ENCODE peak calls at places on chromosome X, in five cellular contexts. R, A, F, O and C are unnamed samples.

GRCh38 chrX:53716328-53717088 is 30.0 kb upstream of the HUWE1 start:
- DNase-seq in R (peak; percentile 74), A (no peak), F (no peak), O (no peak), C (no peak)

GRCh38 chrX:17706676-17707075 is 30.6 kb upstream of the SCML1 start:
- DNase-seq in R (peak; percentile 43), A (peak; percentile 47), F (no peak), O (no peak), C (no peak)

GRCh38 chrX:65997978-65998717 is 41.7 kb downstream of the VSIG4 start:
- DNase-seq in R (no peak), A (no peak), F (no peak), O (peak; percentile 10), C (no peak)

GRCh38 chrX:106932492-106932923 is 12.3 kb downstream of the CLDN2 start:
- DNase-seq in R (peak; percentile 23), A (no peak), F (no peak), O (no peak), C (no peak)

GRCh38 chrX:36650622-36651021 is 357.5 kb upstream of the FAM47C start:
- DNase-seq in R (no peak), A (no peak), F (no peak), O (no peak), C (no peak)

GRCh38 chrX:151015684-151016083 is 32.5 kb downstream of the HMGB3 start:
- DNase-seq in R (no peak), A (no peak), F (no peak), O (no peak), C (no peak)

GRCh38 chrX:69189972-69190371 is 24.7 kb upstream of the PJA1 start:
- DNase-seq in R (no peak), A (no peak), F (no peak), O (peak; percentile 1), C (peak; percentile 43)

GRCh38 chrX:68428431-68428830 is 4.9 kb downstream of the OPHN1 start:
- DNase-seq in R (peak; percentile 80), A (no peak), F (no peak), O (no peak), C (no peak)

GRCh38 chrX:10634681-10635161 is 14.3 kb upstream of the MID1 start:
- DNase-seq in R (peak; percentile 95), A (peak; percentile 78), F (no peak), O (no peak), C (no peak)

GRCh38 chrX:23478561-23478960 is 143.9 kb downstream of the PTCHD1 start:
- DNase-seq in R (peak; percentile 61), A (no peak), F (no peak), O (no peak), C (no peak)

GRCh38 chrX:16836371-16836770 is 33.8 kb downstream of the RBBP7 start:
- DNase-seq in R (peak; percentile 9), A (no peak), F (no peak), O (peak; percentile 37), C (peak; percentile 88)

GRCh38 chrX:103376979-103377324 is 614 bp downstream of the BEX3 start:
- DNase-seq in R (peak; percentile 29), A (no peak), F (no peak), O (peak; percentile 19), C (peak; percentile 81)

DNA sequence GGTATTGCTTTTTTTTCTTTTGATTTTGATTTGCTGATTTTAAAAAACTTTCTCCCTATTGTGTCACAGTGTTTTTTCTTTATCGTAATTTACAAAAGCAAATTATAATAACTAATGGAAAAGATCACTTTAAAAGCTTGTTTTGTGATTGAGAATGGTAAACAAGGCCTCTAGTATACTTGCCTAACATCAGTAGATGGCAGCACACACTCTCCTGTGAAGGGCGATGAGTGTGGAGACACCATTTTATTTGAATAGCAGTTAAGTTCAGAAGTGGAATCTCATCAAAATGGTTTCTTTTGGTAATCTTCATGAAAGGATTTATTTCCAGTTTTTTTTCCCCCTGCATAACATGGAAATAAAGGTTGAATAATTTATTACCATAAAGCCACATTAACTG is 72.3 kb downstream of the PAK3 start:
- DNase-seq in R (peak; percentile 10), A (no peak), F (no peak), O (no peak), C (peak; percentile 72)
- TF ChIP-seq CTCF in R (peak; percentile 48), A (no peak), F (no peak), O (no peak), C (peak; percentile 87)

GRCh38 chrX:100408643-100409315 is 1.3 kb downstream of the PCDH19 start:
- DNase-seq in R (no peak), A (no peak), F (no peak), O (no peak), C (peak; percentile 71)
- H3K4me3 ChIP-seq in R (no peak overlapping the region), A (peak overlapping the region; percentile 28), F (peak overlapping the region; percentile 18), O (no peak overlapping the region), C (no peak overlapping the region)

DNA sequence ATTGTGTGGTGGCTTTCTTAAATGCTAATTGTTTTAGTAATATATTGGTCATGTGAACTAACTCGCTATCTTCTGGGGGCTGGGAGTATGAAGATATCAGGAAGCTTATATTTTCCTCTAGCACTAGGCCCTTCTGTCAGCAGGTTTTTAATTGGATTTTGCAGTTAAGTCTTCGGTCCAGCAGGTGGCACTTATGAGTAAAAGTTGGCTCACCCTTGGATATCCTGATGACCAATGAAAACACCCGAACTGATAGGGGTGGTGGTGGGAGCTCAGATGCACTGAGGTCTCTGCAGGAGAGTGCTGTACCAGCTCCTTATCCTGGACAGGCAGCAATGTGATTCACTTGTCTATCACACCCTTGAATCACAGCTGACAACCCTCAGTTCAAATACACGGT is 1365.8 kb upstream of the DIAPH2 start:
- DNase-seq in R (peak; percentile 14), A (no peak), F (no peak), O (no peak), C (peak; percentile 77)
- TF ChIP-seq CTCF in R (peak; percentile 39), A (no peak), F (no peak), O (peak; percentile 15), C (peak; percentile 75)

DNA sequence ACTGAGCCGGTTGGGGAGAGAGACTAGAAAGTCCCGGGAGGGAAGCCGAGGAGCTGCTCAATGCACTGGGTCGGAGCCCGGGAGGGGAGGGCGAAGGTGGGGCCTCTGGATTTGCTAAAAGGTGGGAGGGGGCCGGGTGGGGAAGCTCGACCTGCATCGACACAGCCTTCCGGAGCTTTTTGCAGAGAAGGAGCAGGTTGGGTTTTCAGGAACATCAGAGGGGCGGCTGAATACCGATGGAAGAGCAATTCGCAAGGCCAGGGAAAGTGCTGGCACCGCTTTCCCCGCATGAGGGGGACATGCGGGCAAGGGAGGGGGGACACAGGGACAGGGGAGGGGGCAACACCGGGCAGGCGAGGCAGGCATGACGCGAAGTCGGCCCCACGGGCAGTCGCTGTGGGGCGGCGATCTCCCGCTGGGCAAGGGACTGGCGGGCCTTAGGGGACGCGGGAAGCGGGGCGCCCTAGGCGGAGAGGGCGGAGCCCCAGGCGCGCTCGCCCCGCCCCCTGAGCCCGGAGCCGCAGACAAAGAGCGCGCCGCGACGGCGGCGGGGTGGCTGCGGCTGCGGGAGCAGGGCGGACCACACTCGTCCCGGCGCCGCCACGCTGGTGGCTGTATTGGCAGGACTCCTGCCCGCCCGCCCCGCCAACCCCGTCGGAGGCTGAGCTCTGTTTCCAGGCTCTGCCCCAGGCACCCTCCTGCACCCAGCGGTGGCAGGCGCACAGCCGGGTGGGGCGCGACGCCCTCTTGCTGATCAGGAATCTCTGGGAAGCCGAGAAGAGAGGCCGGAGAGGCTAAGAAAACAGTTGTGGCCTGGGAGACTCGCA is 11.6 kb downstream of the PDZD4 start:
- DNase-seq in R (peak; percentile 24), A (no peak), F (no peak), O (no peak), C (peak; percentile 82)
- H3K4me3 ChIP-seq in R (peak overlapping the region; percentile 59), A (peak overlapping the region; percentile 23), F (peak overlapping the region; percentile 24), O (no peak overlapping the region), C (peak overlapping the region; percentile 29)